ENCODE peak calls at places on chromosome 3, in ten cellular contexts. One of them, this sample, is unnamed.

GRCh38 chr3:183844606-183845005 is 19.2 kb upstream of the MAP6D1 start:
- DNase-seq in activated T-cell treated with anti-CD3 and anti-CD28 coated beads for 1 hour: no peak
- DNase-seq in mesendoderm: no peak
- DNase-seq in stimulated activated CD4-positive, alpha-beta T cell treated with anti-CD3 and anti-CD28 coated beads, Interleukin-2, amount 100 ng/mL, for 48 hours: no peak
- DNase-seq in SK-N-DZ: no peak
- DNase-seq in HS-5: peak
- DNase-seq in fibroblast of mammary gland: peak
- DNase-seq in fibroblast of pulmonary artery: peak
- DNase-seq in AG08395: peak
- DNase-seq in G401: no peak
- DNase-seq in this sample: peak

GRCh38 chr3:143737065-143737464 is 111.2 kb downstream of the SLC9A9 start:
- DNase-seq in fibroblast of mammary gland: peak
- DNase-seq in AG08395: no peak
- DNase-seq in stimulated activated CD4-positive, alpha-beta T cell treated with anti-CD3 and anti-CD28 coated beads, Interleukin-2, amount 100 ng/mL, for 48 hours: no peak
- DNase-seq in fibroblast of pulmonary artery: no peak
- DNase-seq in G401: no peak
- DNase-seq in HS-5: no peak
- DNase-seq in activated T-cell treated with anti-CD3 and anti-CD28 coated beads for 1 hour: no peak
- DNase-seq in mesendoderm: no peak
- DNase-seq in SK-N-DZ: no peak
- DNase-seq in this sample: no peak

GRCh38 chr3:133038731-133039398 is 674 bp downstream of the TMEM108 start:
- DNase-seq in fibroblast of pulmonary artery: no peak
- DNase-seq in HS-5: no peak
- DNase-seq in fibroblast of mammary gland: no peak
- DNase-seq in stimulated activated CD4-positive, alpha-beta T cell treated with anti-CD3 and anti-CD28 coated beads, Interleukin-2, amount 100 ng/mL, for 48 hours: no peak
- DNase-seq in SK-N-DZ: peak
- DNase-seq in activated T-cell treated with anti-CD3 and anti-CD28 coated beads for 1 hour: no peak
- DNase-seq in G401: peak
- DNase-seq in mesendoderm: peak
- DNase-seq in AG08395: peak
- DNase-seq in this sample: peak

GRCh38 chr3:171011109-171011508 is 15.4 kb downstream of the SLC2A2 start:
- DNase-seq in activated T-cell treated with anti-CD3 and anti-CD28 coated beads for 1 hour: no peak
- DNase-seq in fibroblast of pulmonary artery: no peak
- DNase-seq in HS-5: no peak
- DNase-seq in SK-N-DZ: peak
- DNase-seq in AG08395: no peak
- DNase-seq in mesendoderm: peak
- DNase-seq in fibroblast of mammary gland: no peak
- DNase-seq in G401: no peak
- DNase-seq in stimulated activated CD4-positive, alpha-beta T cell treated with anti-CD3 and anti-CD28 coated beads, Interleukin-2, amount 100 ng/mL, for 48 hours: no peak
- DNase-seq in this sample: no peak

GRCh38 chr3:8538904-8539303 is 37.3 kb downstream of the LMCD1 start:
- DNase-seq in HS-5: no peak
- DNase-seq in AG08395: no peak
- DNase-seq in mesendoderm: no peak
- DNase-seq in activated T-cell treated with anti-CD3 and anti-CD28 coated beads for 1 hour: no peak
- DNase-seq in stimulated activated CD4-positive, alpha-beta T cell treated with anti-CD3 and anti-CD28 coated beads, Interleukin-2, amount 100 ng/mL, for 48 hours: no peak
- DNase-seq in fibroblast of mammary gland: peak
- DNase-seq in fibroblast of pulmonary artery: peak
- DNase-seq in SK-N-DZ: no peak
- DNase-seq in G401: no peak
- DNase-seq in this sample: peak

GRCh38 chr3:137792633-137793271 is 28.6 kb downstream of the SOX14 start:
- DNase-seq in AG08395: peak
- DNase-seq in G401: peak
- DNase-seq in mesendoderm: peak
- DNase-seq in HS-5: peak
- DNase-seq in activated T-cell treated with anti-CD3 and anti-CD28 coated beads for 1 hour: no peak
- DNase-seq in SK-N-DZ: no peak
- DNase-seq in stimulated activated CD4-positive, alpha-beta T cell treated with anti-CD3 and anti-CD28 coated beads, Interleukin-2, amount 100 ng/mL, for 48 hours: no peak
- DNase-seq in fibroblast of mammary gland: peak
- DNase-seq in fibroblast of pulmonary artery: peak
- DNase-seq in this sample: peak

GRCh38 chr3:129549006-129549800 is 6.2 kb downstream of the H1-8 start:
- DNase-seq in G401: no peak
- DNase-seq in HS-5: no peak
- DNase-seq in SK-N-DZ: no peak
- DNase-seq in fibroblast of mammary gland: no peak
- DNase-seq in AG08395: peak
- DNase-seq in mesendoderm: peak
- DNase-seq in activated T-cell treated with anti-CD3 and anti-CD28 coated beads for 1 hour: no peak
- DNase-seq in stimulated activated CD4-positive, alpha-beta T cell treated with anti-CD3 and anti-CD28 coated beads, Interleukin-2, amount 100 ng/mL, for 48 hours: no peak
- DNase-seq in fibroblast of pulmonary artery: peak
- DNase-seq in this sample: peak

GRCh38 chr3:71185733-71186455 is 397.6 kb downstream of the FOXP1 start:
- DNase-seq in AG08395: peak
- DNase-seq in stimulated activated CD4-positive, alpha-beta T cell treated with anti-CD3 and anti-CD28 coated beads, Interleukin-2, amount 100 ng/mL, for 48 hours: no peak
- DNase-seq in fibroblast of mammary gland: peak
- DNase-seq in activated T-cell treated with anti-CD3 and anti-CD28 coated beads for 1 hour: peak
- DNase-seq in G401: no peak
- DNase-seq in HS-5: peak
- DNase-seq in SK-N-DZ: no peak
- DNase-seq in mesendoderm: no peak
- DNase-seq in fibroblast of pulmonary artery: peak
- DNase-seq in this sample: peak

GRCh38 chr3:46910166-46910760 is 32.7 kb downstream of the PTH1R start:
- DNase-seq in HS-5: no peak
- DNase-seq in mesendoderm: no peak
- DNase-seq in fibroblast of pulmonary artery: no peak
- DNase-seq in fibroblast of mammary gland: no peak
- DNase-seq in stimulated activated CD4-positive, alpha-beta T cell treated with anti-CD3 and anti-CD28 coated beads, Interleukin-2, amount 100 ng/mL, for 48 hours: no peak
- DNase-seq in AG08395: no peak
- DNase-seq in G401: no peak
- DNase-seq in SK-N-DZ: no peak
- DNase-seq in activated T-cell treated with anti-CD3 and anti-CD28 coated beads for 1 hour: no peak
- DNase-seq in this sample: no peak

GRCh38 chr3:45026038-45026437 is at the start of gene CLEC3B:
- DNase-seq in SK-N-DZ: no peak
- DNase-seq in mesendoderm: no peak
- DNase-seq in fibroblast of pulmonary artery: peak
- DNase-seq in HS-5: no peak
- DNase-seq in AG08395: peak
- DNase-seq in stimulated activated CD4-positive, alpha-beta T cell treated with anti-CD3 and anti-CD28 coated beads, Interleukin-2, amount 100 ng/mL, for 48 hours: no peak
- DNase-seq in G401: peak
- DNase-seq in fibroblast of mammary gland: peak
- DNase-seq in activated T-cell treated with anti-CD3 and anti-CD28 coated beads for 1 hour: no peak
- DNase-seq in this sample: peak

GRCh38 chr3:39133822-39134221 is 19.6 kb downstream of the CSRNP1 start:
- DNase-seq in mesendoderm: no peak
- DNase-seq in activated T-cell treated with anti-CD3 and anti-CD28 coated beads for 1 hour: no peak
- DNase-seq in SK-N-DZ: no peak
- DNase-seq in AG08395: no peak
- DNase-seq in stimulated activated CD4-positive, alpha-beta T cell treated with anti-CD3 and anti-CD28 coated beads, Interleukin-2, amount 100 ng/mL, for 48 hours: no peak
- DNase-seq in fibroblast of pulmonary artery: no peak
- DNase-seq in fibroblast of mammary gland: no peak
- DNase-seq in HS-5: no peak
- DNase-seq in G401: no peak
- DNase-seq in this sample: no peak

GRCh38 chr3:123319760-123320159 is 118.0 kb downstream of the SEC22A start:
- DNase-seq in HS-5: no peak
- DNase-seq in SK-N-DZ: no peak
- DNase-seq in fibroblast of pulmonary artery: no peak
- DNase-seq in AG08395: no peak
- DNase-seq in activated T-cell treated with anti-CD3 and anti-CD28 coated beads for 1 hour: no peak
- DNase-seq in mesendoderm: peak
- DNase-seq in stimulated activated CD4-positive, alpha-beta T cell treated with anti-CD3 and anti-CD28 coated beads, Interleukin-2, amount 100 ng/mL, for 48 hours: no peak
- DNase-seq in fibroblast of mammary gland: no peak
- DNase-seq in G401: no peak
- DNase-seq in this sample: no peak

GRCh38 chr3:98583766-98584165 is 9.6 kb downstream of the CPOX start:
- DNase-seq in fibroblast of mammary gland: no peak
- DNase-seq in G401: no peak
- DNase-seq in fibroblast of pulmonary artery: no peak
- DNase-seq in mesendoderm: no peak
- DNase-seq in stimulated activated CD4-positive, alpha-beta T cell treated with anti-CD3 and anti-CD28 coated beads, Interleukin-2, amount 100 ng/mL, for 48 hours: no peak
- DNase-seq in HS-5: no peak
- DNase-seq in SK-N-DZ: no peak
- DNase-seq in AG08395: no peak
- DNase-seq in activated T-cell treated with anti-CD3 and anti-CD28 coated beads for 1 hour: no peak
- DNase-seq in this sample: no peak

GRCh38 chr3:69063636-69064035 is 11.5 kb upstream of the TMF1 start:
- DNase-seq in HS-5: no peak
- DNase-seq in G401: no peak
- DNase-seq in mesendoderm: no peak
- DNase-seq in stimulated activated CD4-positive, alpha-beta T cell treated with anti-CD3 and anti-CD28 coated beads, Interleukin-2, amount 100 ng/mL, for 48 hours: no peak
- DNase-seq in fibroblast of pulmonary artery: no peak
- DNase-seq in activated T-cell treated with anti-CD3 and anti-CD28 coated beads for 1 hour: no peak
- DNase-seq in SK-N-DZ: no peak
- DNase-seq in fibroblast of mammary gland: no peak
- DNase-seq in AG08395: no peak
- DNase-seq in this sample: no peak

GRCh38 chr3:43629254-43629653 is 7.4 kb upstream of the ANO10 start:
- DNase-seq in activated T-cell treated with anti-CD3 and anti-CD28 coated beads for 1 hour: no peak
- DNase-seq in fibroblast of pulmonary artery: no peak
- DNase-seq in mesendoderm: no peak
- DNase-seq in HS-5: no peak
- DNase-seq in AG08395: no peak
- DNase-seq in fibroblast of mammary gland: peak
- DNase-seq in stimulated activated CD4-positive, alpha-beta T cell treated with anti-CD3 and anti-CD28 coated beads, Interleukin-2, amount 100 ng/mL, for 48 hours: no peak
- DNase-seq in G401: no peak
- DNase-seq in SK-N-DZ: no peak
- DNase-seq in this sample: peak

GRCh38 chr3:45417949-45418847 is 29.8 kb downstream of the LARS2 start:
- DNase-seq in mesendoderm: no peak
- DNase-seq in SK-N-DZ: no peak
- DNase-seq in fibroblast of mammary gland: no peak
- DNase-seq in stimulated activated CD4-positive, alpha-beta T cell treated with anti-CD3 and anti-CD28 coated beads, Interleukin-2, amount 100 ng/mL, for 48 hours: no peak
- DNase-seq in G401: no peak
- DNase-seq in HS-5: no peak
- DNase-seq in AG08395: no peak
- DNase-seq in activated T-cell treated with anti-CD3 and anti-CD28 coated beads for 1 hour: no peak
- DNase-seq in fibroblast of pulmonary artery: no peak
- DNase-seq in this sample: no peak

GRCh38 chr3:74463515-74463914 is 150.9 kb downstream of the CNTN3 start:
- DNase-seq in activated T-cell treated with anti-CD3 and anti-CD28 coated beads for 1 hour: no peak
- DNase-seq in fibroblast of mammary gland: no peak
- DNase-seq in SK-N-DZ: no peak
- DNase-seq in AG08395: no peak
- DNase-seq in G401: no peak
- DNase-seq in HS-5: no peak
- DNase-seq in fibroblast of pulmonary artery: no peak
- DNase-seq in stimulated activated CD4-positive, alpha-beta T cell treated with anti-CD3 and anti-CD28 coated beads, Interleukin-2, amount 100 ng/mL, for 48 hours: no peak
- DNase-seq in mesendoderm: peak
- DNase-seq in this sample: no peak

GRCh38 chr3:23600178-23600577 is 205.6 kb upstream of the UBE2E1 start:
- DNase-seq in fibroblast of mammary gland: peak
- DNase-seq in G401: no peak
- DNase-seq in SK-N-DZ: no peak
- DNase-seq in stimulated activated CD4-positive, alpha-beta T cell treated with anti-CD3 and anti-CD28 coated beads, Interleukin-2, amount 100 ng/mL, for 48 hours: no peak
- DNase-seq in AG08395: peak
- DNase-seq in activated T-cell treated with anti-CD3 and anti-CD28 coated beads for 1 hour: no peak
- DNase-seq in HS-5: peak
- DNase-seq in fibroblast of pulmonary artery: peak
- DNase-seq in mesendoderm: no peak
- DNase-seq in this sample: peak

GRCh38 chr3:193207290-193207689 is 33.7 kb upstream of the PLAAT1 start:
- DNase-seq in stimulated activated CD4-positive, alpha-beta T cell treated with anti-CD3 and anti-CD28 coated beads, Interleukin-2, amount 100 ng/mL, for 48 hours: no peak
- DNase-seq in SK-N-DZ: no peak
- DNase-seq in AG08395: no peak
- DNase-seq in HS-5: peak
- DNase-seq in fibroblast of mammary gland: peak
- DNase-seq in activated T-cell treated with anti-CD3 and anti-CD28 coated beads for 1 hour: no peak
- DNase-seq in fibroblast of pulmonary artery: no peak
- DNase-seq in G401: no peak
- DNase-seq in mesendoderm: no peak
- DNase-seq in this sample: no peak